ENCODE peak calls at places on chromosomes 6 and 20, in nine cellular contexts. Z, L, B, F, J, C, Q, Y and U are unnamed samples.

GRCh38 chr6:38114976-38115632 is 295.6 kb downstream of the ZFAND3 start:
- DNase-seq in Z (no peak), L (no peak), B (no peak), F (no peak), J (no peak), C (no peak), Q (no peak), Y (no peak), U (no peak)

GRCh38 chr6:19835605-19836004 is 1.6 kb upstream of the ID4 start:
- DNase-seq in Z (no peak), L (no peak), B (no peak), F (no peak), J (no peak), C (no peak), Q (no peak), Y (no peak), U (no peak)

GRCh38 chr20:50129662-50130345 is 16.9 kb upstream of the UBE2V1 start:
- DNase-seq in Z (no peak), L (no peak), B (no peak), F (no peak), J (no peak), C (no peak), Q (no peak), Y (no peak), U (no peak)

GRCh38 chr6:12504325-12504966 is 212.1 kb upstream of the PHACTR1 start:
- DNase-seq in Z (no peak), L (peak), B (no peak), F (peak), J (no peak), C (peak), Q (peak), Y (no peak), U (no peak)

GRCh38 chr20:63064745-63065711 is 58.3 kb upstream of the BHLHE23 start:
- DNase-seq in Z (no peak), L (peak), B (no peak), F (no peak), J (no peak), C (no peak), Q (no peak), Y (no peak), U (no peak)

GRCh38 chr20:32231847-32232246 is 24.2 kb downstream of the POFUT1 start:
- DNase-seq in Z (no peak), L (no peak), B (no peak), F (no peak), J (no peak), C (no peak), Q (no peak), Y (no peak), U (no peak)

GRCh38 chr6:16966821-16967817 is 134.7 kb upstream of the STMND1 start:
- DNase-seq in Z (no peak), L (no peak), B (no peak), F (no peak), J (no peak), C (no peak), Q (no peak), Y (no peak), U (no peak)

GRCh38 chr20:41645372-41645771 is 27.2 kb upstream of the CHD6 start:
- DNase-seq in Z (no peak), L (no peak), B (no peak), F (no peak), J (no peak), C (no peak), Q (no peak), Y (no peak), U (no peak)

GRCh38 chr6:156126535-156126934 is 650.6 kb upstream of the ARID1B start:
- DNase-seq in Z (no peak), L (no peak), B (no peak), F (no peak), J (no peak), C (no peak), Q (no peak), Y (no peak), U (no peak)

GRCh38 chr6:137740347-137740746 is 126.7 kb upstream of the TNFAIP3 start:
- DNase-seq in Z (no peak), L (no peak), B (peak), F (no peak), J (no peak), C (no peak), Q (no peak), Y (no peak), U (no peak)

GRCh38 chr6:142911395-142911794 is 33.6 kb downstream of the HIVEP2 start:
- DNase-seq in Z (no peak), L (no peak), B (no peak), F (no peak), J (no peak), C (no peak), Q (no peak), Y (no peak), U (no peak)

GRCh38 chr6:41637179-41638001 is 878 bp upstream of the MDFI start:
- DNase-seq in Z (no peak), L (peak), B (no peak), F (no peak), J (no peak), C (no peak), Q (no peak), Y (peak), U (no peak)

GRCh38 chr20:62554214-62554897 is 78.6 kb upstream of the GATA5 start:
- DNase-seq in Z (no peak), L (no peak), B (no peak), F (no peak), J (no peak), C (no peak), Q (no peak), Y (no peak), U (no peak)

GRCh38 chr6:106509420-106510089 is 119.7 kb downstream of the RTN4IP1 start:
- DNase-seq in Z (no peak), L (no peak), B (no peak), F (no peak), J (no peak), C (no peak), Q (no peak), Y (no peak), U (no peak)

GRCh38 chr6:128696651-128697391 is 176.4 kb upstream of the PTPRK start:
- DNase-seq in Z (peak), L (peak), B (peak), F (no peak), J (no peak), C (peak), Q (peak), Y (no peak), U (no peak)

GRCh38 chr20:58662142-58662473 is 11.0 kb downstream of the STX16 start:
- DNase-seq in Z (no peak), L (no peak), B (no peak), F (no peak), J (no peak), C (no peak), Q (no peak), Y (no peak), U (no peak)

GRCh38 chr6:105317607-105318533 is 85.0 kb downstream of the PREP start:
- DNase-seq in Z (no peak), L (no peak), B (no peak), F (no peak), J (no peak), C (peak), Q (no peak), Y (no peak), U (no peak)

GRCh38 chr20:54140927-54141566 is 32.7 kb downstream of the CYP24A1 start:
- DNase-seq in Z (peak), L (peak), B (peak), F (no peak), J (no peak), C (no peak), Q (peak), Y (no peak), U (no peak)

GRCh38 chr20:20363449-20364015 is 4.4 kb upstream of the INSM1 start:
- DNase-seq in Z (no peak), L (peak), B (no peak), F (no peak), J (no peak), C (no peak), Q (no peak), Y (peak), U (no peak)

GRCh38 chr20:34042286-34042685 is 48.6 kb downstream of the RALY start:
- DNase-seq in Z (no peak), L (no peak), B (no peak), F (no peak), J (no peak), C (no peak), Q (no peak), Y (no peak), U (no peak)

GRCh38 chr6:41337709-41338108 is 2.3 kb downstream of the NCR2 start:
- DNase-seq in Z (no peak), L (no peak), B (no peak), F (no peak), J (no peak), C (no peak), Q (no peak), Y (no peak), U (no peak)

GRCh38 chr20:32638848-32639247 is 34.9 kb downstream of the C20orf203 start:
- DNase-seq in Z (no peak), L (peak), B (peak), F (no peak), J (no peak), C (no peak), Q (no peak), Y (no peak), U (no peak)

GRCh38 chr20:48181536-48181935 is 396.3 kb upstream of the SULF2 start:
- DNase-seq in Z (no peak), L (no peak), B (no peak), F (no peak), J (no peak), C (no peak), Q (no peak), Y (no peak), U (no peak)

GRCh38 chr6:99822741-99823512 is 171.1 kb downstream of the MCHR2 start:
- DNase-seq in Z (peak), L (peak), B (peak), F (no peak), J (no peak), C (peak), Q (peak), Y (peak), U (no peak)

GRCh38 chr6:38164671-38165108 is 345.2 kb downstream of the ZFAND3 start:
- DNase-seq in Z (no peak), L (no peak), B (no peak), F (no peak), J (no peak), C (no peak), Q (no peak), Y (no peak), U (no peak)

GRCh38 chr6:154615483-154616025 is 105.1 kb upstream of the CNKSR3 start:
- DNase-seq in Z (no peak), L (peak), B (no peak), F (no peak), J (no peak), C (peak), Q (peak), Y (no peak), U (no peak)

GRCh38 chr6:21409231-21409630 is 184.3 kb upstream of the SOX4 start:
- DNase-seq in Z (no peak), L (no peak), B (no peak), F (no peak), J (no peak), C (no peak), Q (no peak), Y (no peak), U (no peak)

GRCh38 chr6:62623851-62624532 is 338.0 kb upstream of the KHDRBS2 start:
- DNase-seq in Z (peak), L (no peak), B (no peak), F (no peak), J (no peak), C (peak), Q (no peak), Y (no peak), U (no peak)

GRCh38 chr6:52566201-52566600 is 10.7 kb downstream of the TRAM2 start:
- DNase-seq in Z (no peak), L (no peak), B (no peak), F (no peak), J (no peak), C (no peak), Q (no peak), Y (no peak), U (no peak)

GRCh38 chr20:24718696-24719095 is 230.4 kb upstream of the CST7 start:
- DNase-seq in Z (no peak), L (no peak), B (no peak), F (no peak), J (no peak), C (no peak), Q (no peak), Y (no peak), U (no peak)

GRCh38 chr6:150269130-150269856 is 99.5 kb upstream of the IYD start:
- DNase-seq in Z (no peak), L (no peak), B (no peak), F (no peak), J (no peak), C (no peak), Q (no peak), Y (no peak), U (no peak)

GRCh38 chr6:131769385-131770141 is 38.3 kb upstream of the ENPP1 start:
- DNase-seq in Z (no peak), L (no peak), B (no peak), F (no peak), J (no peak), C (no peak), Q (no peak), Y (no peak), U (no peak)